ENCODE peak calls at places on chromosomes 2 and 18, in ten cellular contexts. I is cardiac muscle cell, B is GM23338, H is fibroblast of mammary gland, X is psoas muscle, N is thoracic aorta, A is choroid plexus epithelial cell, W is neural progenitor cell, O is heart right ventricle, U is pancreas. F is an unnamed sample.

GRCh38 chr2:238882083-238882755 is 34.3 kb downstream of the TWIST2 start:
- DNase-seq in I (no peak), B (no peak), H (no peak), X (no peak), N (no peak), A (no peak), W (no peak), O (no peak), U (no peak), F (no peak)

GRCh38 chr2:67579791-67580190 is 182.7 kb downstream of the ETAA1 start:
- DNase-seq in I (peak), B (no peak), H (no peak), X (no peak), N (no peak), A (peak), W (no peak), O (no peak), U (no peak), F (no peak)

GRCh38 chr18:11121426-11121825 is 27.9 kb downstream of the PIEZO2 start:
- DNase-seq in I (peak), B (no peak), H (no peak), X (no peak), N (no peak), A (peak), W (no peak), O (no peak), U (no peak), F (no peak)

GRCh38 chr18:10950876-10951630 is 198.3 kb downstream of the PIEZO2 start:
- DNase-seq in I (no peak), B (no peak), H (no peak), X (no peak), N (no peak), A (no peak), W (no peak), O (no peak), U (no peak), F (no peak)

GRCh38 chr18:2134364-2134763 is 436.9 kb downstream of the METTL4 start:
- DNase-seq in I (no peak), B (no peak), H (no peak), X (no peak), N (no peak), A (peak), W (no peak), O (no peak), U (no peak), F (no peak)

GRCh38 chr2:95267458-95268207 is 6.6 kb upstream of the PROM2 start:
- DNase-seq in I (peak), B (no peak), H (peak), X (no peak), N (no peak), A (peak), W (no peak), O (no peak), U (no peak), F (no peak)

GRCh38 chr2:205800804-205801203 is 118.5 kb downstream of the NRP2 start:
- DNase-seq in I (peak), B (no peak), H (peak), X (no peak), N (no peak), A (peak), W (no peak), O (peak), U (no peak), F (no peak)

GRCh38 chr2:60629801-60630385 is 76.4 kb upstream of the BCL11A start:
- DNase-seq in I (no peak), B (no peak), H (no peak), X (no peak), N (no peak), A (no peak), W (no peak), O (no peak), U (no peak), F (no peak)

GRCh38 chr2:176582990-176583481 is 313.8 kb downstream of the MTX2 start:
- DNase-seq in I (peak), B (no peak), H (peak), X (no peak), N (no peak), A (peak), W (no peak), O (peak), U (no peak), F (no peak)

GRCh38 chr2:137659616-137660015 is 304.7 kb upstream of the HNMT start:
- DNase-seq in I (no peak), B (peak), H (peak), X (no peak), N (no peak), A (no peak), W (no peak), O (no peak), U (no peak), F (no peak)

GRCh38 chr2:157785200-157785599 is 90.9 kb downstream of the ACVR1 start:
- DNase-seq in I (peak), B (no peak), H (peak), X (no peak), N (no peak), A (peak), W (peak), O (no peak), U (no peak), F (no peak)

GRCh38 chr2:7639476-7639875 is 722.3 kb downstream of the RNF144A start:
- DNase-seq in I (no peak), B (no peak), H (no peak), X (no peak), N (no peak), A (no peak), W (no peak), O (no peak), U (no peak), F (no peak)

GRCh38 chr2:11305958-11306357 is 38.5 kb downstream of the ROCK2 start:
- DNase-seq in I (peak), B (no peak), H (peak), X (no peak), N (no peak), A (peak), W (no peak), O (no peak), U (no peak), F (no peak)

GRCh38 chr18:21747764-21748693 is 7.4 kb downstream of the MIB1 start:
- DNase-seq in I (no peak), B (no peak), H (no peak), X (no peak), N (no peak), A (no peak), W (no peak), O (no peak), U (no peak), F (no peak)

GRCh38 chr2:67309281-67309680 is 87.9 kb upstream of the ETAA1 start:
- DNase-seq in I (no peak), B (no peak), H (peak), X (no peak), N (no peak), A (no peak), W (no peak), O (no peak), U (no peak), F (no peak)

GRCh38 chr2:123687064-123687463 is 338.0 kb upstream of the CNTNAP5 start:
- DNase-seq in I (no peak), B (no peak), H (no peak), X (no peak), N (no peak), A (no peak), W (no peak), O (no peak), U (no peak), F (no peak)

GRCh38 chr2:197798187-197798586 is 6.2 kb upstream of the PLCL1 start:
- DNase-seq in I (no peak), B (no peak), H (no peak), X (no peak), N (no peak), A (no peak), W (no peak), O (no peak), U (no peak), F (no peak)

GRCh38 chr2:31729442-31730092 is 148.8 kb upstream of the SRD5A2 start:
- DNase-seq in I (peak), B (peak), H (peak), X (no peak), N (no peak), A (peak), W (peak), O (no peak), U (no peak), F (no peak)

DNA sequence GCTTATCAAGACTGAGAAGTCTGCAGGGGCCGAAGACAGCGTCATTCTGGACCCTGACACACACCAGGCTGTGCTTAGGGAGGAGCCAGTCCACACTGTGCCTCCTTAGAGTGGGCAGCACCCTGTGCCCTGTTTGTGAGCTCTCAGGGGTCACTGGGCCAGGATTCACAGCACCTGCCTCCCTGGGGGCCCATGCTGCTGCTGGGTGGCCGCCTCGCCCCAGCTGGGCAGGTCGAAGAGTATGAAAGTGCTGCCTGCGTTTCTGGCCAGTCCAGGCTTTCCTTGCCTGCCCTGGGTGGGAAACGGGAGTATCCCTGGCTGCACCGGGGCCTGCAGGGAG is 15.4 kb upstream of the GPR55 start:
- DNase-seq in I (no peak), B (no peak), H (no peak), X (no peak), N (no peak), A (no peak), W (no peak), O (no peak), U (no peak), F (no peak)
- TF ChIP-seq CTCF in I (no peak), B (no peak), H (no peak), X (no peak), N (no peak), A (no peak), W (no peak), O (no peak), U (no peak), F (no peak)

GRCh38 chr2:39124000-39124769 is 3.3 kb upstream of the SOS1 start:
- DNase-seq in I (peak), B (peak), H (peak), X (peak), N (peak), A (peak), W (peak), O (peak), U (peak), F (peak)
- TF ChIP-seq CTCF in I (peak), B (peak), H (peak), X (peak), N (peak), A (peak), W (peak), O (no peak), U (peak), F (peak)

GRCh38 chr2:164954954-164955701 is at the start of gene SLC38A11:
- DNase-seq in I (peak), B (peak), H (peak), X (peak), N (no peak), A (peak), W (no peak), O (peak), U (peak), F (no peak)
- TF ChIP-seq CTCF in I (no peak), B (peak), H (no peak), X (no peak), N (no peak), A (peak), W (no peak), O (no peak), U (no peak), F (no peak)

DNA sequence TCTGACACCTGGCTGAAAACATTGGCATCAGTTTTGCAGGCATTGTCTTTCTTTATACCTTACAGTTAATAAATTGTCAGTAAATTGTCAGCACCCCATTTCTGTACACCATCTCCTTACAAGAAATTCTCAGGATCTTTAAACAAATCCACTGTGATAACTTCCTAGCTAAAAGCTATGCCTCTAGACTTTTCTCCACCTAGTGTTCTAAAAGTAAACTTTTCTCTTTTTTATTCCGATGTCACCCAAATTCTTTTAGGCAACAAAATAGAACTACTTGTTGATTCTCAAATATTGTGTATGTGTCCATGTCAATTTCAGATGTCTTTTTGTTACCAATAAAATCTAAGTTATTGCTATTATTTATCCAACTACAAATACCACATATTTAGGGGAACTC is 617.4 kb upstream of the NRXN1 start:
- DNase-seq in I (no peak), B (no peak), H (no peak), X (no peak), N (no peak), A (peak), W (no peak), O (no peak), U (no peak), F (no peak)
- TF ChIP-seq CTCF in I (no peak), B (no peak), H (no peak), X (no peak), N (no peak), A (no peak), W (peak), O (no peak), U (no peak), F (peak)

DNA sequence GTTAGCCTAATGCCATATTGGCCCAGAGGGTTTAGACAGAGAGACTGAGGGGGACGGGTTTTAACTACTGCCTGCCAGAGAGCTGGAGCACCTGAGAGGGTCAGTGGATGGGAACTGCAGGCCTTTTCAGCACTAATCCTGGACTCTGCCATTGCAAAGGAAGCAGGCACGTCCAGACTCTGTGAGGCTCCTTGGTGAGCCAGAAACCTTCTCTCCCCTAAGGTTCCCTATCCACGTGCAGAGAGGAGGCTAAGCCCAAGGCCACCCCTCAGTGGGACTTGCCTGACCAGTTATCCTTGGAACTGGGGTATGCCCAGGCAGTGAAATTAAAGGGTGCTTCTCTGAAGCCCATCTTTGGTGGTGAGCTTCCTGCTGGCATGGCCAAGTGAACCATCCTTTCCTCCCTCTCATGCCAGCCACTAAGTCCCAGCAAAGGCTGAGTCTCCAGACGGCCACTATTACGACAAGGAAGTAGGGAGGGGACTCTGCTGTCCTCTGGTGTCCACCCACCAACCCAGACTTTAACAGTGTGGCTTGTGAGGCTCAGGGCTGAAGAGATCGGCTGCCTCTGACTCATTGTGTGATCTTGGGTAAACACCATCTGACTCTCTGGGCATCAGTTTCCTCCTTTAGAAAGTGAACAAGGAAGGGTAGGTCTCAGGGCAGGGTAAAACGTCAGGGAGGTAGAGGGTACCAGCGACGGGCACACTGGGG is 3.9 kb upstream of the MLPH start:
- DNase-seq in I (peak), B (no peak), H (peak), X (peak), N (no peak), A (peak), W (peak), O (no peak), U (no peak), F (no peak)
- TF ChIP-seq CTCF in I (peak), B (no peak), H (peak), X (no peak), N (no peak), A (no peak), W (peak), O (no peak), U (no peak), F (peak)

F was measured in neural crest cell.